ENCODE peak calls at places on chromosomes 13 and 19, in seven cellular contexts. T, K, V, J, P, U and C are unnamed samples.

GRCh38 chr13:76643596-76643995 is 242.6 kb downstream of the KCTD12 start:
- DNase-seq in V (no peak), U (no peak), P (no peak), T (no peak), J (no peak), K (no peak), C (no peak)

GRCh38 chr13:23081246-23081645 is 99.5 kb upstream of the SGCG start:
- DNase-seq in T (peak; percentile 83), K (no peak), J (no peak), V (no peak), U (no peak), P (no peak), C (no peak)

GRCh38 chr19:13597625-13598024 is 91.3 kb upstream of the CACNA1A start:
- DNase-seq in V (no peak), J (peak; percentile 27), U (peak; percentile 76), T (peak; percentile 74), P (peak; percentile 39), K (peak; percentile 61), C (no peak)

GRCh38 chr19:1407662-1408299 is 395 bp downstream of the DAZAP1 start:
- DNase-seq in P (no peak), J (peak; percentile 29), V (no peak), U (no peak), T (no peak), K (no peak), C (no peak)

GRCh38 chr19:38975861-38976271 is 324 bp upstream of the FBXO17 start:
- DNase-seq in T (peak; percentile 31), V (no peak), K (no peak), P (no peak), U (peak; percentile 59), J (no peak), C (no peak)

GRCh38 chr13:49240017-49240416 is 7.7 kb upstream of the CDADC1 start:
- DNase-seq in P (no peak), K (peak; percentile 47), J (peak; percentile 25), T (peak; percentile 46), U (peak; percentile 67), V (no peak), C (no peak)

GRCh38 chr19:53898680-53899341 is 10.3 kb upstream of the CACNG7 start:
- DNase-seq in J (no peak), V (no peak), T (no peak), U (peak; percentile 100), K (no peak), P (no peak), C (no peak)

GRCh38 chr19:29528350-29528945 is 2.7 kb downstream of the VSTM2B start:
- DNase-seq in J (peak; percentile 3), V (no peak), K (peak; percentile 37), P (no peak), U (peak; percentile 90), T (peak; percentile 58), C (peak; percentile 74)

GRCh38 chr19:30742539-30742938 is 370.4 kb downstream of the ZNF536 start:
- DNase-seq in V (no peak), K (no peak), U (peak; percentile 8), T (no peak), P (no peak), J (no peak), C (no peak)

GRCh38 chr19:30719189-30719990 is 347.2 kb downstream of the ZNF536 start:
- DNase-seq in J (no peak), K (peak; percentile 83), T (no peak), U (peak; percentile 68), V (no peak), P (peak; percentile 62), C (no peak)

GRCh38 chr13:76921516-76921915 is 26.8 kb upstream of the ACOD1 start:
- DNase-seq in J (no peak), T (no peak), U (no peak), K (no peak), V (no peak), P (no peak), C (no peak)

GRCh38 chr13:66577358-66577757 is 652.8 kb downstream of the PCDH9 start:
- DNase-seq in T (no peak), J (no peak), P (no peak), V (no peak), U (no peak), K (no peak), C (no peak)

DNA sequence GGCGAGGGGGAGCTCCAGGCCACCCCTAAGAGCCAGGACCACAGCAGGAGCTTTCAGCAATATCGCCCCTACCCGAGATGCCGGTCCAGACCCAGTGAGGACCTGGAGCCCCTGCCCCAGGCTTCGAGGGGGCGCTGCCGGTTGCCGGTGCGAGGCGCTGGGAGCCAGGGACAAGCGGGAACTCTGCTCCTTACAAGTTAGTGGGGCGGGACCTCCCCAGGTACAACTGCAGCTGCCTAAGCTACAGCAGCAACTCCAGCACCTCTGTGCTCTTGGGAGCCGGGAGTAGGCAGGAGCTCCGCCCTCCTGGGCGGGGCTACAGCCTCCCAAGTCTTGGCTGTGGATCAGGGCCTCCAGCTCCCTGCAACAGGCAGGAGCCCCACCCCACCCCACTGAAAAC is 15.2 kb upstream of the TSC22D1 start:
- DNase-seq in J (no peak), K (no peak), U (peak; percentile 74), T (no peak), V (no peak), P (no peak), C (no peak)
- H3K27ac ChIP-seq in J (no peak overlapping the region), K (no peak overlapping the region), U (no peak overlapping the region), T (no peak overlapping the region), V (no peak overlapping the region), P (no peak overlapping the region), C (no peak overlapping the region)

DNA sequence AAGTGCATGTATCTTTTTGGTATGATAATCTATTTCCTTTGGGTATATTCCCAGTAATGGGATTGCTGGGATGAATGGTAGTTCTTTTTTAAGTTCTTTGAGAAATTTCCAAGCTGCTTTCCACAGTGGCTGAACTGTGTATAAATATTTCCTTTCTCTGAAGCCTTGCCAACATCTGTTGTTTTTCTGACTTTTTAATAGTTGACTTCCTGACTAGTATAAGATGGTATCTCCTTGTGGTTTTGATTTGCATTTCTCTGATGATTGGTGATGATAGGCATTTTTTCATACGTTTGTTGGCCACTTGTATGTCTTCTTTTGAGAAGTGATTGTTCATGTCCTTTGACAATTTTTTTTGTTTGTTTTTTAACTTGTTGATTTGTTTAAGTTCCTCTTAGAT is 61.6 kb upstream of the PCDH17 start:
- DNase-seq in U (no peak), K (no peak), T (no peak), J (no peak), V (no peak), P (no peak), C (no peak)
- H3K27ac ChIP-seq in U (no peak overlapping the region), K (no peak overlapping the region), T (no peak overlapping the region), J (no peak overlapping the region), V (no peak overlapping the region), P (no peak overlapping the region), C (no peak overlapping the region)

DNA sequence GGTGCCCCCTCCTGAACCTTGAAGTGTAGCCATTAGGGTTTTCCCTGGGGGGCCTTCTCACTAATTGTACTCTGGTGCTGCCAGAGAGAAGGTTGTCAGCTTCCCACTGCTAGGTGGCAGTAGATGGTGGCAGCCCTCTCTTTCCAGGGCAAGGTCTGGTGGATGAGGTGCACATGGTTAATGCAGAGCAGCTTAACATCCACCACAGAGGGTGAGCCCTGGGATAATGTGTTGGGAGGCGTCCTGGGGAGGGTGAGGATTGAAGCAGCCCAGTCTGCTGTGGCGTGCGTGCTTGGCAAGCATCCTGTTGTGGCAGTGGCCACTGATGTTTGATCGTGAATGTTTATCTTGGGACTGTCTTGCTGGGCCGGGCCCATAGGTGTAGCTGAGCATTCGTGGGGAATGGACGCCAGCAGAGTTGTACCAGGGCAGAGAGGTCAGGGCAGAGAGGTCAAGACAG is 5.8 kb downstream of the EGLN2 start:
- DNase-seq in K (no peak), J (no peak), V (no peak), P (peak; percentile 73), T (no peak), U (no peak), C (no peak)
- H3K27ac ChIP-seq in K (peak overlapping the region; percentile 90), J (peak overlapping the region; percentile 84), V (peak overlapping the region; percentile 84), P (peak overlapping the region; percentile 99), T (no peak overlapping the region), U (peak overlapping the region; percentile 90), C (peak overlapping the region; percentile 44)

GRCh38 chr13:98622926-98623325 is 46.0 kb upstream of the STK24 start:
- DNase-seq in K (no peak), T (no peak), V (no peak), J (no peak), P (no peak), U (no peak), C (no peak)
- H3K27ac ChIP-seq in K (no peak overlapping the region), T (no peak overlapping the region), V (no peak overlapping the region), J (no peak overlapping the region), P (no peak overlapping the region), U (no peak overlapping the region), C (no peak overlapping the region)

DNA sequence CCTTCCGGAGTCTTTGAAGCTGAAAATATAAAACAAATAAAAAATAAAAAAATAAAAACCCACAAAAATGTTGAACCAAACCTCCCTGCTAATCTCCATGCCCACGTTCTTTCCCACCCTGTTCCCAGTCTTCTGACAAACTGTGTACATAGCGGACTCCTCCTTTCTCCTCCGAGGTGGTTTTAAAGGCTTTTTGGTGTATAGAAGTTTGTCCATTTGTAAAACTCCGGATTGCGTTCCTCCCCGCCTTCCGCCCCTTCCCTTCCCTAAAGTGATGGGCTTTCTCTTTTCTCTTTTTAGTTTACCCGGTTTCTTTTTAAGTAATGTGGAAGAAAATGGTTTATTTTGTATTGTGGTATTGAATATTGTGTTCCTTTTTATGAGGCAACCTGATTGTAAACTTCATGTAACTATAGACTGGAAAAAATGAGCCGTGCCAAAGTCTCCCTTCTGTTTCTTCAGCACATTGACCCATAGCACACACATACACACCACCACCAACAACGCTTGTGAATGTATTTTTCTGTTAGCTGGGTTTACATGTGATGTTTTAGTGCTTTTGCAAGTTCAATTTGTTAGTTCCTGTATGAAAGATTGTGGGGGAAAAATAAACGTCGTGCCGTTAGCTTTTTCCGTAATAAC is 4.4 kb downstream of the ZIC2 start:
- DNase-seq in K (no peak), V (no peak), J (no peak), U (no peak), T (no peak), P (no peak), C (no peak)
- H3K27ac ChIP-seq in K (no peak overlapping the region), V (no peak overlapping the region), J (no peak overlapping the region), U (no peak overlapping the region), T (no peak overlapping the region), P (no peak overlapping the region), C (no peak overlapping the region)

GRCh38 chr19:7223429-7223828 is 70.8 kb downstream of the INSR start:
- DNase-seq in V (no peak), J (no peak), K (no peak), T (no peak), P (no peak), U (no peak), C (no peak)

GRCh38 chr19:7226749-7227148 is 67.5 kb downstream of the INSR start:
- DNase-seq in P (no peak), T (no peak), U (no peak), V (no peak), K (no peak), J (no peak), C (no peak)

GRCh38 chr19:7224995-7225394 is 69.2 kb downstream of the INSR start:
- DNase-seq in J (no peak), P (no peak), T (no peak), U (no peak), V (no peak), K (no peak), C (no peak)

GRCh38 chr19:7225741-7226140 is 68.5 kb downstream of the INSR start:
- DNase-seq in J (no peak), T (no peak), V (no peak), K (no peak), U (no peak), P (no peak), C (no peak)

GRCh38 chr19:7224205-7224833 is 69.9 kb downstream of the INSR start:
- DNase-seq in K (peak; percentile 76), U (no peak), V (no peak), J (no peak), T (peak; percentile 30), P (peak; percentile 69), C (no peak)
- H3K27ac ChIP-seq in K (peak overlapping the region; percentile 33), U (no peak overlapping the region), V (peak overlapping the region; percentile 57), J (no peak overlapping the region), T (no peak overlapping the region), P (peak overlapping the region; percentile 55), C (peak overlapping the region; percentile 48)